ENCODE peak calls at places on chromosomes 16 and 17, in seven cellular contexts. One of them, this sample, is unnamed.

GRCh38 chr17:27247071-27247957 is 46.6 kb upstream of the WSB1 start:
- DNase-seq in HFFc6: peak
- DNase-seq in B cell: no peak
- DNase-seq in GM10248: no peak
- DNase-seq in cardiac fibroblast: peak
- DNase-seq in astrocyte of the cerebellum: no peak
- DNase-seq in GM20000: no peak
- DNase-seq in this sample: no peak

GRCh38 chr16:35506898-35507194 is 2047.4 kb downstream of the TP53TG3F start:
- DNase-seq in HFFc6: no peak
- DNase-seq in B cell: no peak
- DNase-seq in GM20000: no peak
- DNase-seq in cardiac fibroblast: no peak
- DNase-seq in astrocyte of the cerebellum: no peak
- DNase-seq in GM10248: no peak
- DNase-seq in this sample: no peak

GRCh38 chr17:78368854-78369495 is 9.1 kb upstream of the SOCS3 start:
- DNase-seq in cardiac fibroblast: no peak
- DNase-seq in astrocyte of the cerebellum: no peak
- DNase-seq in GM10248: no peak
- DNase-seq in B cell: no peak
- DNase-seq in HFFc6: no peak
- DNase-seq in GM20000: no peak
- DNase-seq in this sample: no peak

GRCh38 chr17:1872976-1873375 is 43.2 kb downstream of the RPA1 start:
- DNase-seq in GM20000: no peak
- DNase-seq in astrocyte of the cerebellum: no peak
- DNase-seq in HFFc6: no peak
- DNase-seq in GM10248: peak
- DNase-seq in B cell: no peak
- DNase-seq in cardiac fibroblast: no peak
- DNase-seq in this sample: no peak

GRCh38 chr16:2328428-2328827 is 12.1 kb downstream of the ABCA3 start:
- DNase-seq in GM10248: no peak
- DNase-seq in cardiac fibroblast: no peak
- DNase-seq in B cell: no peak
- DNase-seq in astrocyte of the cerebellum: no peak
- DNase-seq in GM20000: no peak
- DNase-seq in HFFc6: no peak
- DNase-seq in this sample: no peak

GRCh38 chr16:81473561-81473960 is 29.0 kb downstream of the CMIP start:
- DNase-seq in B cell: no peak
- DNase-seq in GM20000: no peak
- DNase-seq in GM10248: no peak
- DNase-seq in astrocyte of the cerebellum: no peak
- DNase-seq in cardiac fibroblast: peak
- DNase-seq in HFFc6: no peak
- DNase-seq in this sample: no peak

GRCh38 chr16:75114179-75114945 is 2.2 kb downstream of the LDHD start:
- DNase-seq in GM20000: no peak
- DNase-seq in GM10248: no peak
- DNase-seq in astrocyte of the cerebellum: no peak
- DNase-seq in B cell: no peak
- DNase-seq in cardiac fibroblast: no peak
- DNase-seq in HFFc6: no peak
- DNase-seq in this sample: no peak

GRCh38 chr16:3127745-3128144 is 7.1 kb upstream of the ZNF213 start:
- DNase-seq in HFFc6: no peak
- DNase-seq in astrocyte of the cerebellum: no peak
- DNase-seq in GM20000: no peak
- DNase-seq in B cell: no peak
- DNase-seq in cardiac fibroblast: no peak
- DNase-seq in GM10248: no peak
- DNase-seq in this sample: no peak

GRCh38 chr17:57823469-57824401 is 26.1 kb downstream of the MRPS23 start:
- DNase-seq in HFFc6: no peak
- DNase-seq in GM20000: no peak
- DNase-seq in cardiac fibroblast: peak
- DNase-seq in astrocyte of the cerebellum: no peak
- DNase-seq in B cell: no peak
- DNase-seq in GM10248: no peak
- DNase-seq in this sample: no peak

GRCh38 chr16:52184336-52184735 is 362.6 kb downstream of the TOX3 start:
- DNase-seq in GM10248: no peak
- DNase-seq in B cell: no peak
- DNase-seq in astrocyte of the cerebellum: no peak
- DNase-seq in HFFc6: no peak
- DNase-seq in cardiac fibroblast: no peak
- DNase-seq in GM20000: no peak
- DNase-seq in this sample: no peak

GRCh38 chr16:52182840-52183239 is 364.1 kb downstream of the TOX3 start:
- DNase-seq in cardiac fibroblast: no peak
- DNase-seq in astrocyte of the cerebellum: no peak
- DNase-seq in HFFc6: no peak
- DNase-seq in GM10248: no peak
- DNase-seq in GM20000: no peak
- DNase-seq in B cell: no peak
- DNase-seq in this sample: no peak
- TF ChIP-seq CTCF in cardiac fibroblast: no peak
- TF ChIP-seq CTCF in astrocyte of the cerebellum: no peak
- TF ChIP-seq CTCF in HFFc6: no peak
- TF ChIP-seq CTCF in GM10248: no peak
- TF ChIP-seq CTCF in GM20000: no peak
- TF ChIP-seq CTCF in B cell: no peak
- TF ChIP-seq CTCF in this sample: no peak

GRCh38 chr16:62869837-62870236 is 833.6 kb upstream of the CDH8 start:
- DNase-seq in GM20000: no peak
- DNase-seq in astrocyte of the cerebellum: no peak
- DNase-seq in cardiac fibroblast: no peak
- DNase-seq in B cell: no peak
- DNase-seq in HFFc6: no peak
- DNase-seq in GM10248: no peak
- DNase-seq in this sample: no peak

GRCh38 chr16:62876133-62876532 is 839.9 kb upstream of the CDH8 start:
- DNase-seq in B cell: no peak
- DNase-seq in cardiac fibroblast: no peak
- DNase-seq in GM20000: no peak
- DNase-seq in astrocyte of the cerebellum: no peak
- DNase-seq in GM10248: no peak
- DNase-seq in HFFc6: no peak
- DNase-seq in this sample: no peak

GRCh38 chr16:62872339-62872738 is 836.1 kb upstream of the CDH8 start:
- DNase-seq in GM20000: no peak
- DNase-seq in HFFc6: no peak
- DNase-seq in GM10248: no peak
- DNase-seq in cardiac fibroblast: no peak
- DNase-seq in B cell: no peak
- DNase-seq in astrocyte of the cerebellum: no peak
- DNase-seq in this sample: no peak

DNA sequence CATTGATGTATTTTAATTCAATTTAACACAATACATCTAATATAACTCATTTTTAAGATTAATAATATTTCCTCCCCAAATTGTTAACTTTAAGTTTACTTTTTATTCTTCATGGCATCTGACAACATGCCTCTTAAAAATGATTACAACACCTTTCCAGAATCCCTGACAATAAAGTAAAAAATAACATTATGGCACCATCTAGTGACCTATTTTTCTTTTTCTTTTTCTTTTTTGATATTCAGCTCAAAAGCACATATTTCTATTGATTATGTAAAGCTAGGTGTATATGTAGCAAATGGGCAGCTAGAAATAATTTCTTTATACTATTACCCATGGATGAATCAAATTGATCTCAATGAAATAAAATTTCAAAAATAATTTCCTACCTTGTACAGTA is 834.3 kb upstream of the CDH8 start:
- DNase-seq in astrocyte of the cerebellum: no peak
- DNase-seq in HFFc6: no peak
- DNase-seq in GM20000: no peak
- DNase-seq in cardiac fibroblast: no peak
- DNase-seq in GM10248: no peak
- DNase-seq in B cell: no peak
- DNase-seq in this sample: no peak
- TF ChIP-seq CTCF in astrocyte of the cerebellum: no peak
- TF ChIP-seq CTCF in HFFc6: no peak
- TF ChIP-seq CTCF in GM20000: no peak
- TF ChIP-seq CTCF in cardiac fibroblast: no peak
- TF ChIP-seq CTCF in GM10248: no peak
- TF ChIP-seq CTCF in B cell: no peak
- TF ChIP-seq CTCF in this sample: no peak

GRCh38 chr17:39722104-39722503 is 8.2 kb downstream of the MIEN1 start:
- DNase-seq in GM10248: no peak
- DNase-seq in HFFc6: no peak
- DNase-seq in B cell: no peak
- DNase-seq in astrocyte of the cerebellum: no peak
- DNase-seq in GM20000: no peak
- DNase-seq in cardiac fibroblast: no peak
- DNase-seq in this sample: no peak
- TF ChIP-seq CTCF in GM10248: no peak
- TF ChIP-seq CTCF in HFFc6: no peak
- TF ChIP-seq CTCF in B cell: no peak
- TF ChIP-seq CTCF in astrocyte of the cerebellum: no peak
- TF ChIP-seq CTCF in GM20000: no peak
- TF ChIP-seq CTCF in cardiac fibroblast: no peak
- TF ChIP-seq CTCF in this sample: no peak

DNA sequence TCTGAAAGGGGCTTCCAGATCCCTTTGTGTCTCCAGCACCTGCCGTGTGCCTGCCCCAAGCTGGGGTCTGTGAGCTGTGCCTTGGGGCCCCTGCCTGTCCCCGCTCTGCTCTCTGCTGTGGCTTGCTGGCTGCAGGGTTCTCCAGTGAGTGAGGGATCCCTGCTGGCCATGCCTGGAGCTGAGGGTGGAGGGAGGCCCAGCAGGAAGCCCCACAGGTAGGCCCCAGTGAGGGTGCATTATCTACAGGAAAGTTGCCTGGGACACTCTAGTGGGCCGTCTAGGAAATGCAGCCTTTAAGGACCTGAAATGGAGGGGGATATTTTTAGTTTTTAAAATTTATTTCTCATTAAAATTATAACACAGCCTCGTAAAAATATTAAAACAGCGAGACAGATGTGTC is 50.9 kb downstream of the JPH3 start:
- DNase-seq in B cell: no peak
- DNase-seq in GM10248: no peak
- DNase-seq in astrocyte of the cerebellum: no peak
- DNase-seq in GM20000: no peak
- DNase-seq in HFFc6: no peak
- DNase-seq in cardiac fibroblast: peak
- DNase-seq in this sample: no peak
- TF ChIP-seq CTCF in B cell: peak
- TF ChIP-seq CTCF in GM10248: no peak
- TF ChIP-seq CTCF in astrocyte of the cerebellum: peak
- TF ChIP-seq CTCF in GM20000: no peak
- TF ChIP-seq CTCF in HFFc6: peak
- TF ChIP-seq CTCF in cardiac fibroblast: peak
- TF ChIP-seq CTCF in this sample: peak

DNA sequence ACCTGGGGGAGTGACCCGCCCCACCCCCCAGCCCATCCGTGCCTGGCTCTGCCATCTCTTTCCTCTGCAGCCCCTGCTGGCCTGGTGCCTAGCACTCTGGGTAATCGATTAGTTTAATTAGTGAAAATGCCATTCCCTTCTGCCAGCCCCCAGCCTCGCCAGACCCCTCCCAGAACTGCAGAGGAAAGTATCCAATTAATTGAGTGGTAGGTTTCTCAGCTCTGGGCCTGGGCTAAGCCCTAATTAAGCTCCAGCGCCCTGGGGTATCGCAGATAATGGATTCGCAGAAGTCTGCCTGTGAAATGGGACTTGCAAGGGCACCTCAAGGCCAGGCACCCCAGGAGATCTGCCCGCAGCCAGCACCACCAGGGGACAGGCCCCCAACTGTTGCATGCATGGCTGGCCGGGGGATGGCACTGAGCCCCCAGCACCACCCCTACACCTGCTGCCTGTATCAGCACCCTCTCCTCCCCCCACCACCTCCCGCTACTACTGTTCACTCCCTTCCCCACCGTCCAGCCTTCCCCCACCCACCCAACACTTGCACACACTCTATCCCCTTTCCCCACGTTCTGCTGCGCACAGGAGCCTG is 19.7 kb upstream of the SPPL2C start:
- DNase-seq in B cell: no peak
- DNase-seq in cardiac fibroblast: no peak
- DNase-seq in astrocyte of the cerebellum: no peak
- DNase-seq in HFFc6: no peak
- DNase-seq in GM20000: no peak
- DNase-seq in GM10248: no peak
- DNase-seq in this sample: no peak
- TF ChIP-seq CTCF in B cell: no peak
- TF ChIP-seq CTCF in cardiac fibroblast: no peak
- TF ChIP-seq CTCF in astrocyte of the cerebellum: no peak
- TF ChIP-seq CTCF in HFFc6: no peak
- TF ChIP-seq CTCF in GM20000: no peak
- TF ChIP-seq CTCF in GM10248: no peak
- TF ChIP-seq CTCF in this sample: no peak

GRCh38 chr17:80679816-80680215 is 135.2 kb downstream of the RPTOR start:
- DNase-seq in cardiac fibroblast: no peak
- DNase-seq in GM20000: no peak
- DNase-seq in GM10248: no peak
- DNase-seq in B cell: no peak
- DNase-seq in HFFc6: no peak
- DNase-seq in astrocyte of the cerebellum: no peak
- DNase-seq in this sample: no peak

GRCh38 chr17:80682372-80682771 is 137.7 kb downstream of the RPTOR start:
- DNase-seq in GM10248: no peak
- DNase-seq in HFFc6: no peak
- DNase-seq in B cell: no peak
- DNase-seq in cardiac fibroblast: no peak
- DNase-seq in astrocyte of the cerebellum: no peak
- DNase-seq in GM20000: no peak
- DNase-seq in this sample: no peak

GRCh38 chr17:80687819-80688218 is 143.2 kb downstream of the RPTOR start:
- DNase-seq in astrocyte of the cerebellum: no peak
- DNase-seq in GM10248: no peak
- DNase-seq in cardiac fibroblast: no peak
- DNase-seq in HFFc6: no peak
- DNase-seq in GM20000: no peak
- DNase-seq in B cell: no peak
- DNase-seq in this sample: no peak

GRCh38 chr17:80681215-80681614 is 136.6 kb downstream of the RPTOR start:
- DNase-seq in cardiac fibroblast: no peak
- DNase-seq in HFFc6: no peak
- DNase-seq in GM20000: no peak
- DNase-seq in GM10248: no peak
- DNase-seq in B cell: no peak
- DNase-seq in astrocyte of the cerebellum: no peak
- DNase-seq in this sample: no peak

GRCh38 chr17:80683625-80684100 is 139.0 kb downstream of the RPTOR start:
- DNase-seq in GM10248: no peak
- DNase-seq in B cell: no peak
- DNase-seq in HFFc6: no peak
- DNase-seq in cardiac fibroblast: no peak
- DNase-seq in astrocyte of the cerebellum: no peak
- DNase-seq in GM20000: no peak
- DNase-seq in this sample: no peak
- TF ChIP-seq CTCF in GM10248: no peak
- TF ChIP-seq CTCF in B cell: no peak
- TF ChIP-seq CTCF in HFFc6: no peak
- TF ChIP-seq CTCF in cardiac fibroblast: no peak
- TF ChIP-seq CTCF in astrocyte of the cerebellum: no peak
- TF ChIP-seq CTCF in GM20000: no peak
- TF ChIP-seq CTCF in this sample: no peak

GRCh38 chr17:66250686-66251085 is 21.5 kb upstream of the APOH start:
- DNase-seq in astrocyte of the cerebellum: no peak
- DNase-seq in GM10248: no peak
- DNase-seq in B cell: no peak
- DNase-seq in HFFc6: no peak
- DNase-seq in GM20000: no peak
- DNase-seq in cardiac fibroblast: no peak
- DNase-seq in this sample: no peak
- TF ChIP-seq CTCF in astrocyte of the cerebellum: no peak
- TF ChIP-seq CTCF in GM10248: no peak
- TF ChIP-seq CTCF in B cell: no peak
- TF ChIP-seq CTCF in HFFc6: no peak
- TF ChIP-seq CTCF in GM20000: no peak
- TF ChIP-seq CTCF in cardiac fibroblast: no peak
- TF ChIP-seq CTCF in this sample: no peak